ENCODE peak calls at places on chromosomes 4 and X, in eight cellular contexts. P is gastrocnemius medialis, Z is RWPE1, V is H1, J is sigmoid colon, I is Peyer's patch, G is uterus, L is psoas muscle. O is an unnamed sample.
A peak's percentile ranks its signal among the peaks of the same experiment; 100 is the strongest.

GRCh38 chr4:91924625-91925024 is 379.1 kb upstream of the GRID2 start:
- DNase-seq in V (no peak), G (no peak), P (no peak), J (no peak), L (no peak), I (no peak), Z (no peak), O (no peak)

GRCh38 chr4:74751856-74752255 is 42.5 kb downstream of the BTC start:
- DNase-seq in I (no peak), Z (no peak), L (no peak), G (no peak), V (no peak), J (no peak), P (no peak), O (no peak)

GRCh38 chr4:121951570-121952110 is at the start of gene TRPC3:
- DNase-seq in P (peak; percentile 11), V (no peak), J (peak; percentile 64), G (no peak), I (peak; percentile 54), Z (peak; percentile 26), L (peak; percentile 29), O (no peak)

GRCh38 chr4:60822986-60823385 is 377.1 kb upstream of the ADGRL3 start:
- DNase-seq in G (no peak), L (no peak), V (no peak), J (no peak), P (no peak), I (no peak), Z (no peak), O (no peak)

GRCh38 chrX:120140293-120140981 is 18.0 kb upstream of the RHOXF2 start:
- DNase-seq in L (no peak), G (no peak), V (no peak), P (no peak), J (no peak), I (no peak), Z (no peak), O (no peak)

GRCh38 chr4:61911313-61911756 is 711.2 kb downstream of the ADGRL3 start:
- DNase-seq in V (peak; percentile 53), Z (no peak), J (no peak), I (no peak), L (no peak), P (no peak), G (no peak), O (no peak)

GRCh38 chrX:17459008-17459407 is 84.0 kb downstream of the NHS start:
- DNase-seq in G (peak; percentile 51), Z (peak; percentile 2), J (peak; percentile 77), L (peak; percentile 25), P (no peak), V (no peak), I (no peak), O (no peak)

GRCh38 chr4:185872747-185873380 is 60.9 kb upstream of the SORBS2 start:
- DNase-seq in G (no peak), Z (no peak), J (no peak), V (no peak), P (no peak), I (no peak), L (no peak), O (no peak)

GRCh38 chr4:145839151-145839550 is 99.5 kb downstream of the ZNF827 start:
- DNase-seq in P (no peak), J (no peak), V (no peak), Z (no peak), L (no peak), G (no peak), I (no peak), O (peak; percentile 62)

GRCh38 chrX:30196322-30196721 is 19.0 kb upstream of the MAGEB2 start:
- DNase-seq in V (no peak), P (no peak), I (no peak), Z (peak; percentile 28), J (no peak), G (no peak), L (no peak), O (no peak)

GRCh38 chrX:80237072-80237471 is 183.2 kb upstream of the TENT5D start:
- DNase-seq in J (no peak), Z (no peak), G (no peak), I (no peak), P (no peak), V (no peak), L (no peak), O (no peak)

GRCh38 chr4:91622925-91623600 is 680.7 kb upstream of the GRID2 start:
- DNase-seq in L (no peak), J (no peak), V (no peak), P (no peak), G (no peak), Z (no peak), I (no peak), O (no peak)

GRCh38 chrX:80120335-80120734 is 105.8 kb downstream of the TBX22 start:
- DNase-seq in I (no peak), V (no peak), L (no peak), Z (no peak), J (no peak), P (no peak), G (no peak), O (no peak)

GRCh38 chr4:5979981-5980380 is 38.2 kb downstream of the C4orf50 start:
- DNase-seq in Z (peak; percentile 9), L (no peak), P (no peak), V (peak; percentile 56), J (no peak), G (peak; percentile 24), I (no peak), O (no peak)

GRCh38 chr4:48909697-48910096 is 3.1 kb upstream of the OCIAD2 start:
- DNase-seq in G (peak; percentile 78), I (no peak), Z (peak; percentile 92), P (no peak), L (no peak), J (no peak), V (peak; percentile 43), O (peak; percentile 2)

GRCh38 chr4:173171098-173171497 is 2.5 kb downstream of the GALNT7 start:
- DNase-seq in I (no peak), L (no peak), G (no peak), J (no peak), P (no peak), V (no peak), Z (peak; percentile 49), O (no peak)

GRCh38 chr4:116733368-116733767 is 352.0 kb downstream of the TRAM1L1 start:
- DNase-seq in P (no peak), G (no peak), Z (no peak), V (no peak), L (no peak), I (no peak), J (no peak), O (no peak)

GRCh38 chrX:645024-645376 is 14.4 kb downstream of the SHOX start:
- DNase-seq in I (peak; percentile 77), V (no peak), Z (no peak), L (no peak), P (no peak), G (no peak), J (no peak), O (no peak)

GRCh38 chrX:30735839-30736238 is 82.6 kb downstream of the GK start:
- DNase-seq in V (peak; percentile 25), Z (peak; percentile 29), G (peak; percentile 31), P (no peak), J (no peak), L (peak; percentile 22), I (peak; percentile 52), O (no peak)

DNA sequence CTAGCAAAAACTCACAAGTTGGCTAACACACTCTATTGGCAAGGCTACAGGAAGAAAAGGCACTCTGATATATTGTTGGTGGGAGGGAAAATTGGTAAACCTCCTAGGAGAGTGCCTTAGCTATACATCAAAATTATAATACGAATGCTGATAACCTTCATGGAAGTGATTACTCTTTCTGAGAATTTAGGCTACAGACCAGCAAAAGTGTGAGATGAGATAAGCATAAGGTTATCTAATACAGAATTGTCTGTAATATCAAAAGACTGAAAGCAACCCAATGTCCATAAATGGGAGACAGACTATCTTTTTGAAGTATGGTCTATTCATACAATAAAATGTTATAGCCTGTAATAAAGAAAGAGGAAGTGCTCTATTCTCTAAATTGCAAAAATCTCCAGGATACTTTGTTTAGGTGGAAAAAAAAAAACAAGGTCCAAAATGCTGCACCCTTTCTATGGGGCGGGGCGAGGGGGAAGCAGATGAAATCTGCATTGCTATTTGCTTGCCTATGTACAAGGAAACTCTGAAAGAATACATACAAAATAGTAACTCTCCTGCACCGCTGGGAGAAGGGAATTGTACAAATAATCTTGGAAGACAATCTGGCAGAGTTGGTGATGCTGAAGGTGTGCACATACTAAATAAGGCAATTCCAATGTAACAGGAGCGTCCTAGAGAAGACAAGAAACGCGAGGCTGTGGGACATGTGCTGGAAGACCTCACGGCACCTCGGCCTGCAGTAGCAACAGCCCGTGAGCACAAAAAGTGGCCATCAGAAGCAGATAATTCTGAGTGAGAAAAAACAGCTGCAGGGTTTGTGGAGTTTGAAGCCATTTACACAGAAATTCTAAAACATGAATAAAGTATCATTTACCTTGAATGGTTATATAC is 109.7 kb downstream of the AFAP1 start:
- DNase-seq in G (no peak), L (no peak), P (peak; percentile 49), J (peak; percentile 53), V (no peak), Z (no peak), I (no peak), O (no peak)
- H3K27ac ChIP-seq in G (peak overlapping the region; percentile 80), L (peak overlapping the region; percentile 87), P (peak overlapping the region; percentile 92), J (peak overlapping the region; percentile 81), V (no peak overlapping the region), Z (peak overlapping the region; percentile 18), I (peak overlapping the region; percentile 82), O (no peak overlapping the region)

DNA sequence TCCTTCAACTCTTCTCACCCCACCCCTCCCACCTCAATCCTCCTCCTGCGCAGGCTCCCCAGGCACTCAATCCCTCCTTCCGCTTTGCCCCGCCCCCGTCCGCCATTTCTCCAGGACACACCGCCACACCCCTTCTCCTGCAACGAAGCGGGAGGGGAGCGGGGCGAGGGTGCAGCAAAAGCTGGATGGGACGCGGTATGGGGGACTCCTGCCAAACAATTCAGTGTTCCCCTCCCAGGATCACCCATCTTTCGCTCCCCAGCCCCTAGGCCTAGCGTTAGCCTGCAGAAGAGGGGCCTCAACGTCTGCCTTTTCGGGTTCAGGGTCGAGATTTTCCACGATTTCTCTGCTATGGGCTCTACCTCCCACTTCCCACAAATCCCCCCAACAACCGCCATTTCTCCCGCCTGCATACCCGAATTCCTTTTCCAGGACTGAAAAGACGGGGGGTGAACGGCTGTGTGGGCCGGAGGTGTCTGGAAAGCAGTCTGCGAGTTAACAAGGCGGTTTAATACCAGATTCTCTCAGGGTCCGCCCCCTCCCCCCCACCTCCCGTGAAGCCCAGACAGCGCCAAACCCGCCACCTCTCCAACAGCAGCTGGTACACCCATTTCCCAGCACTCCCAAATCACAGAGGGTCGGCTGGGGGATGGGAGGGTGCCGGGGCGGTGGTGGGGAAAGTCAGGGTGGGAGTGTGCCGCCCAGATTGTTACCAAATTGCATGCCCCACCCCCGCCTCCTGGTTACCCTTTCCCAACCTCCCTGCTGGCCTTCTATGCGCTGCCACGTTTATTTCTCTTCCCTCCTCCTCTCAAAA is 781 bp downstream of the ARMCX2 start:
- DNase-seq in J (peak; percentile 88), G (peak; percentile 76), L (peak; percentile 74), P (peak; percentile 45), V (no peak), I (peak; percentile 68), Z (peak; percentile 29), O (peak; percentile 27)
- H3K27ac ChIP-seq in J (peak overlapping the region; percentile 81), G (peak overlapping the region; percentile 88), L (no peak overlapping the region), P (peak overlapping the region; percentile 32), V (peak overlapping the region; percentile 84), I (peak overlapping the region; percentile 60), Z (peak overlapping the region; percentile 21), O (peak overlapping the region; percentile 59)

GRCh38 chrX:134797390-134797700 is 139.1 kb upstream of the PLAC1 start:
- DNase-seq in G (no peak), I (no peak), J (no peak), V (no peak), L (no peak), P (no peak), Z (no peak), O (no peak)
- H3K27ac ChIP-seq in G (peak overlapping the region; percentile 71), I (no peak overlapping the region), J (peak overlapping the region; percentile 78), V (no peak overlapping the region), L (no peak overlapping the region), P (no peak overlapping the region), Z (peak overlapping the region; percentile 69), O (no peak overlapping the region)

GRCh38 chr4:15488136-15488535 is 18.5 kb downstream of the CC2D2A start:
- DNase-seq in V (no peak), Z (no peak), P (no peak), L (no peak), G (no peak), I (no peak), J (no peak), O (no peak)
- H3K27ac ChIP-seq in V (no peak overlapping the region), Z (no peak overlapping the region), P (no peak overlapping the region), L (no peak overlapping the region), G (no peak overlapping the region), I (no peak overlapping the region), J (no peak overlapping the region), O (no peak overlapping the region)